ENCODE peak calls at places on chromosomes 7 and 10, in four cellular contexts. R, W, V and N are unnamed samples.

GRCh38 chr7:127057918-127058317 is 194.8 kb downstream of the GRM8 start:
- DNase-seq in R (no peak), W (no peak), V (no peak), N (no peak)

GRCh38 chr10:23362069-23362830 is 17.7 kb upstream of the C10orf67 start:
- DNase-seq in R (no peak), W (no peak), V (no peak), N (no peak)

GRCh38 chr7:30894866-30895408 is 16.7 kb upstream of the AQP1 start:
- DNase-seq in R (no peak), W (no peak), V (peak), N (no peak)

GRCh38 chr7:32059289-32060045 is 10.7 kb downstream of the PDE1C start:
- DNase-seq in R (no peak), W (no peak), V (no peak), N (no peak)

GRCh38 chr10:91930939-91931338 is 7.4 kb downstream of the BTAF1 start:
- DNase-seq in R (no peak), W (no peak), V (no peak), N (no peak)

GRCh38 chr7:91286432-91286831 is 22.2 kb downstream of the FZD1 start:
- DNase-seq in R (no peak), W (no peak), V (no peak), N (no peak)

GRCh38 chr7:93799750-93800357 is 90.7 kb downstream of the TFPI2 start:
- DNase-seq in R (no peak), W (no peak), V (no peak), N (no peak)

GRCh38 chr7:20786779-20787651 is at the start of gene SP8:
- DNase-seq in R (no peak), W (peak), V (no peak), N (no peak)

GRCh38 chr10:89032141-89032814 is 41.7 kb downstream of the FAS start:
- DNase-seq in R (no peak), W (peak), V (no peak), N (no peak)

GRCh38 chr10:96587255-96588059 is 645 bp upstream of the TM9SF3 start:
- DNase-seq in R (peak), W (no peak), V (no peak), N (peak)

GRCh38 chr7:32761451-32762320 is 129.9 kb downstream of the KBTBD2 start:
- DNase-seq in R (no peak), W (no peak), V (no peak), N (peak)

GRCh38 chr10:15106352-15107013 is 9.3 kb downstream of the RPP38 start:
- DNase-seq in R (peak), W (peak), V (no peak), N (no peak)

GRCh38 chr7:129574487-129574886 is 37.0 kb upstream of the NRF1 start:
- DNase-seq in R (no peak), W (no peak), V (no peak), N (no peak)

GRCh38 chr7:82595176-82595575 is 151.6 kb upstream of the CACNA2D1 start:
- DNase-seq in R (no peak), W (no peak), V (no peak), N (no peak)

GRCh38 chr7:27442446-27442845 is 199.8 kb downstream of the EVX1 start:
- DNase-seq in R (no peak), W (no peak), V (no peak), N (no peak)

GRCh38 chr10:49369216-49370162 is 26.4 kb downstream of the DRGX start:
- DNase-seq in R (peak), W (no peak), V (no peak), N (no peak)

GRCh38 chr10:97444212-97444611 is 1.6 kb downstream of the EXOSC1 start:
- DNase-seq in R (no peak), W (no peak), V (no peak), N (no peak)

GRCh38 chr10:93115661-93116383 is 42.1 kb downstream of the CYP26A1 start:
- DNase-seq in R (no peak), W (peak), V (peak), N (peak)

GRCh38 chr10:47362199-47362598 is 14.0 kb downstream of the RBP3 start:
- DNase-seq in R (peak), W (no peak), V (no peak), N (no peak)

GRCh38 chr7:138992052-138992531 is 10.9 kb upstream of the KIAA1549 start:
- DNase-seq in R (no peak), W (no peak), V (no peak), N (no peak)

GRCh38 chr10:102780246-102780645 is 36.5 kb downstream of the WBP1L start:
- DNase-seq in R (no peak), W (no peak), V (no peak), N (no peak)

GRCh38 chr7:22438994-22439393 is 61.0 kb downstream of the STEAP1B start:
- DNase-seq in R (no peak), W (no peak), V (no peak), N (no peak)

GRCh38 chr10:59362991-59363390 is 642 bp upstream of the FAM13C start:
- DNase-seq in R (peak), W (no peak), V (no peak), N (peak)

GRCh38 chr7:131745645-131746248 is 189.3 kb upstream of the PODXL start:
- DNase-seq in R (no peak), W (peak), V (no peak), N (no peak)

GRCh38 chr10:103583871-103584215 is 90.3 kb downstream of the NEURL1 start:
- DNase-seq in R (no peak), W (no peak), V (no peak), N (no peak)